ENCODE peak calls at places on chromosomes 3 and 15, in eight cellular contexts. K is fibroblast of the conjunctiva; D is EH; V is SJSA1; C is stimulated activated naive CD4-positive, alpha-beta T cell; R is dorsolateral prefrontal cortex; A is adrenal gland; B is AG08395. Q is an unnamed sample.

GRCh38 chr3:112136959-112137693 is 4.1 kb upstream of the GCSAM start:
- DNase-seq in R (no peak), K (peak), A (no peak), V (peak), D (peak), C (no peak), B (peak), Q (peak)

GRCh38 chr3:150697646-150698045 is 6.1 kb downstream of the ERICH6 start:
- DNase-seq in D (peak), R (no peak), B (peak), C (no peak), V (no peak), A (no peak), K (no peak), Q (no peak)

GRCh38 chr3:134846943-134847342 is 51.9 kb downstream of the EPHB1 start:
- DNase-seq in D (peak), R (no peak), K (no peak), B (peak), A (peak), V (peak), C (no peak), Q (peak)

GRCh38 chr3:134364936-134365765 is 9.1 kb downstream of the AMOTL2 start:
- DNase-seq in R (no peak), C (no peak), A (peak), K (no peak), B (no peak), D (peak), V (peak), Q (no peak)

GRCh38 chr3:45929042-45929679 is 14.1 kb upstream of the CXCR6 start:
- DNase-seq in D (peak), B (peak), R (peak), C (peak), V (peak), A (no peak), K (no peak), Q (no peak)

GRCh38 chr3:30643763-30644462 is 37.5 kb downstream of the TGFBR2 start:
- DNase-seq in C (no peak), R (no peak), K (no peak), B (no peak), V (no peak), D (no peak), A (no peak), Q (no peak)

GRCh38 chr3:82329300-82329699 is 567.9 kb upstream of the GBE1 start:
- DNase-seq in V (no peak), R (no peak), D (no peak), A (no peak), K (no peak), B (no peak), C (no peak), Q (no peak)

GRCh38 chr3:143433787-143434378 is 314.3 kb downstream of the CHST2 start:
- DNase-seq in D (no peak), C (no peak), R (no peak), B (no peak), V (no peak), A (no peak), K (no peak), Q (no peak)

GRCh38 chr3:196599734-196600128 is 31.3 kb downstream of the FBXO45 start:
- DNase-seq in K (no peak), A (no peak), R (no peak), V (no peak), B (no peak), C (no peak), D (no peak), Q (no peak)

GRCh38 chr15:98903377-98904018 is 104.1 kb downstream of the PGPEP1L start:
- DNase-seq in C (no peak), K (peak), V (peak), B (peak), A (no peak), R (no peak), D (peak), Q (no peak)

GRCh38 chr3:4466783-4467521 is at the start of gene SUMF1:
- DNase-seq in K (peak), R (peak), D (peak), B (peak), C (peak), V (peak), A (peak), Q (peak)

GRCh38 chr3:182919866-182920357 is 60.4 kb downstream of the DCUN1D1 start:
- DNase-seq in V (no peak), D (no peak), K (no peak), B (no peak), C (no peak), R (no peak), A (no peak), Q (no peak)

GRCh38 chr15:60044636-60045273 is 40.6 kb downstream of the FOXB1 start:
- DNase-seq in C (no peak), D (no peak), R (no peak), A (no peak), B (no peak), K (no peak), V (no peak), Q (no peak)

GRCh38 chr3:64494530-64494929 is 193.3 kb downstream of the ADAMTS9 start:
- DNase-seq in A (no peak), C (no peak), B (no peak), R (peak), D (no peak), K (no peak), V (no peak), Q (no peak)

GRCh38 chr3:133949438-133949837 is 53.8 kb upstream of the RAB6B start:
- DNase-seq in K (no peak), V (no peak), R (no peak), B (no peak), D (no peak), C (no peak), A (no peak), Q (no peak)

GRCh38 chr3:185820973-185821758 is 3.7 kb downstream of the IGF2BP2 start:
- DNase-seq in V (peak), A (no peak), C (no peak), K (peak), D (peak), R (no peak), B (peak), Q (peak)

GRCh38 chr3:197540961-197541377 is 14.8 kb downstream of the BDH1 start:
- DNase-seq in R (no peak), V (no peak), K (no peak), D (no peak), A (no peak), C (no peak), B (no peak), Q (no peak)

GRCh38 chr3:137925080-137925479 is 84.9 kb upstream of the CLDN18 start:
- DNase-seq in C (no peak), A (no peak), K (no peak), V (no peak), D (no peak), R (no peak), B (no peak), Q (no peak)

GRCh38 chr3:194058189-194058571 is 77.8 kb upstream of the HES1 start:
- DNase-seq in R (peak), A (peak), B (peak), K (peak), D (peak), C (peak), V (peak), Q (peak)

GRCh38 chr15:58352026-58352929 is 79.5 kb upstream of the LIPC start:
- DNase-seq in D (peak), C (no peak), K (no peak), A (no peak), R (no peak), V (no peak), B (no peak), Q (no peak)

GRCh38 chr15:69035205-69035917 is 20.9 kb downstream of the NOX5 start:
- DNase-seq in K (no peak), A (peak), C (no peak), V (no peak), D (no peak), R (no peak), B (no peak), Q (no peak)

GRCh38 chr3:39804951-39805350 is 4.5 kb upstream of the MYRIP start:
- DNase-seq in D (peak), A (no peak), R (no peak), V (no peak), K (no peak), B (no peak), C (no peak), Q (no peak)

GRCh38 chr15:80761754-80762153 is 17.4 kb upstream of the CEMIP start:
- DNase-seq in K (no peak), V (no peak), A (no peak), D (no peak), C (no peak), R (no peak), B (no peak), Q (no peak)

GRCh38 chr15:52066842-52067544 is 45.6 kb downstream of the BCL2L10 start:
- DNase-seq in R (no peak), D (no peak), K (no peak), A (no peak), B (no peak), C (no peak), V (no peak), Q (no peak)

GRCh38 chr3:138113309-138113708 is 2.1 kb downstream of the DZIP1L start:
- DNase-seq in D (no peak), R (no peak), A (no peak), V (no peak), B (no peak), K (no peak), C (no peak), Q (no peak)

GRCh38 chr15:24760066-24760465 is 84.5 kb downstream of the NPAP1 start:
- DNase-seq in R (no peak), V (no peak), K (no peak), D (no peak), C (no peak), B (no peak), A (no peak), Q (no peak)

GRCh38 chr3:134709563-134710312 is 58.9 kb upstream of the KY start:
- DNase-seq in C (no peak), A (peak), D (peak), K (no peak), R (no peak), B (peak), V (no peak), Q (no peak)

GRCh38 chr3:36597422-36597821 is 166.9 kb downstream of the DCLK3 start:
- DNase-seq in D (peak), B (no peak), V (no peak), A (no peak), K (no peak), R (no peak), C (no peak), Q (no peak)

Q was measured in astrocyte of the cerebellum.